ENCODE peak calls at places on chromosomes 16 and 17, in ten cellular contexts. O is upper lobe of right lung; D is SHP77 treated with DMSO at 0.1 percent for 48 hours; J is GM20000; L is activated CD4-positive, alpha-beta T cell treated with anti-CD3 and anti-CD28 coated beads, Interleukin-2, amount 10 ng/mL, durations not matched to agents 7 days and 5 days; Y is non-pigmented ciliary epithelial cell; U is T-cell; P is retina; A is body of pancreas; M is spleen. Z is an unnamed sample.

GRCh38 chr16:28473714-28474265 is 1.7 kb upstream of the NPIPB7 start:
- DNase-seq in O (peak; percentile 9), D (no peak), J (no peak), L (peak; percentile 1), Y (no peak), U (no peak), P (no peak), A (no peak), M (no peak), Z (peak; percentile 53)

GRCh38 chr17:29726721-29727252 is 104.1 kb upstream of the CORO6 start:
- DNase-seq in O (no peak), D (no peak), J (peak; percentile 44), L (no peak), Y (no peak), U (no peak), P (no peak), A (no peak), M (no peak), Z (no peak)

GRCh38 chr17:37299257-37299985 is 76.4 kb upstream of the C17orf78 start:
- DNase-seq in O (no peak), D (no peak), J (no peak), L (no peak), Y (no peak), U (no peak), P (peak; percentile 17), A (no peak), M (no peak), Z (no peak)

GRCh38 chr17:44931376-44931775 is 16.1 kb upstream of the GFAP start:
- DNase-seq in O (peak; percentile 34), D (no peak), J (no peak), L (no peak), Y (no peak), U (no peak), P (no peak), A (no peak), M (peak; percentile 11), Z (no peak)

GRCh38 chr17:8223356-8224063 is 13.1 kb upstream of the AURKB start:
- DNase-seq in O (peak; percentile 84), D (peak; percentile 71), J (peak; percentile 46), L (peak; percentile 63), Y (no peak), U (peak; percentile 32), P (no peak), A (peak; percentile 77), M (peak; percentile 93), Z (peak; percentile 65)

GRCh38 chr16:48558269-48558915 is 51.6 kb downstream of the N4BP1 start:
- DNase-seq in O (no peak), D (no peak), J (no peak), L (no peak), Y (no peak), U (no peak), P (no peak), A (no peak), M (no peak), Z (no peak)

GRCh38 chr17:67076290-67076689 is 31.9 kb downstream of the CACNG1 start:
- DNase-seq in O (no peak), D (no peak), J (no peak), L (no peak), Y (no peak), U (no peak), P (no peak), A (peak; percentile 71), M (no peak), Z (no peak)

GRCh38 chr16:77944631-77945030 is 77.7 kb upstream of the CLEC3A start:
- DNase-seq in O (no peak), D (no peak), J (no peak), L (no peak), Y (no peak), U (no peak), P (no peak), A (no peak), M (no peak), Z (no peak)

GRCh38 chr17:81035389-81036127 is 607 bp downstream of the BAIAP2 start:
- DNase-seq in O (no peak), D (no peak), J (no peak), L (no peak), Y (no peak), U (no peak), P (peak; percentile 70), A (no peak), M (peak; percentile 88), Z (no peak)

GRCh38 chr17:35432176-35433074 is at the start of gene SLFN12:
- DNase-seq in O (no peak), D (no peak), J (peak; percentile 79), L (peak; percentile 66), Y (peak; percentile 87), U (peak; percentile 60), P (peak; percentile 43), A (peak; percentile 70), M (peak; percentile 76), Z (no peak)

GRCh38 chr16:17836868-17837602 is 366.3 kb upstream of the XYLT1 start:
- DNase-seq in O (no peak), D (no peak), J (no peak), L (no peak), Y (peak; percentile 89), U (no peak), P (no peak), A (no peak), M (no peak), Z (no peak)

GRCh38 chr16:53529529-53529928 is 26.5 kb upstream of the AKTIP start:
- DNase-seq in O (no peak), D (peak; percentile 48), J (no peak), L (no peak), Y (no peak), U (no peak), P (peak; percentile 34), A (no peak), M (no peak), Z (no peak)

GRCh38 chr17:44623070-44623725 is 33.1 kb upstream of the MEIOC start:
- DNase-seq in O (no peak), D (no peak), J (no peak), L (no peak), Y (no peak), U (no peak), P (no peak), A (no peak), M (no peak), Z (no peak)

GRCh38 chr17:8870406-8871040 is 3.0 kb upstream of the PIK3R6 start:
- DNase-seq in O (no peak), D (no peak), J (no peak), L (no peak), Y (no peak), U (no peak), P (no peak), A (no peak), M (no peak), Z (no peak)

GRCh38 chr16:88941933-88942909 is 34.8 kb downstream of the CBFA2T3 start:
- DNase-seq in O (no peak), D (no peak), J (peak; percentile 95), L (peak; percentile 50), Y (no peak), U (peak; percentile 44), P (peak; percentile 66), A (peak; percentile 57), M (peak; percentile 94), Z (peak; percentile 72)

GRCh38 chr16:64543401-64543800 is 578.5 kb downstream of the CDH11 start:
- DNase-seq in O (no peak), D (no peak), J (no peak), L (no peak), Y (no peak), U (no peak), P (no peak), A (no peak), M (no peak), Z (no peak)

GRCh38 chr16:4290236-4290830 is 17.5 kb upstream of the TFAP4 start:
- DNase-seq in O (peak; percentile 74), D (no peak), J (no peak), L (no peak), Y (no peak), U (no peak), P (no peak), A (no peak), M (no peak), Z (no peak)

GRCh38 chr16:80346160-80346632 is 194.6 kb upstream of the DYNLRB2 start:
- DNase-seq in O (no peak), D (no peak), J (no peak), L (no peak), Y (no peak), U (no peak), P (peak; percentile 68), A (no peak), M (no peak), Z (no peak)

GRCh38 chr16:81581107-81581506 is 136.5 kb downstream of the CMIP start:
- DNase-seq in O (no peak), D (no peak), J (no peak), L (no peak), Y (no peak), U (no peak), P (no peak), A (no peak), M (no peak), Z (no peak)

GRCh38 chr17:76574166-76574565 is 11.5 kb downstream of the ST6GALNAC2 start:
- DNase-seq in O (no peak), D (no peak), J (no peak), L (no peak), Y (no peak), U (no peak), P (no peak), A (no peak), M (no peak), Z (no peak)

GRCh38 chr16:49023095-49023494 is 258.5 kb downstream of the CBLN1 start:
- DNase-seq in O (no peak), D (no peak), J (no peak), L (no peak), Y (no peak), U (no peak), P (no peak), A (peak; percentile 46), M (no peak), Z (no peak)

GRCh38 chr17:75637143-75637538 is 3.9 kb downstream of the SMIM5 start:
- DNase-seq in O (no peak), D (no peak), J (no peak), L (no peak), Y (no peak), U (no peak), P (no peak), A (no peak), M (no peak), Z (no peak)

GRCh38 chr17:15475620-15476354 is 8.4 kb upstream of the CDRT4 start:
- DNase-seq in O (no peak), D (no peak), J (no peak), L (no peak), Y (no peak), U (no peak), P (no peak), A (no peak), M (no peak), Z (no peak)

Z was measured in activated naive CD4-positive, alpha-beta T cell treated with anti-CD3 and anti-CD28 coated beads, Interleukin-2, amount 50 U/mL, for 72 hours.